ENCODE peak calls at places on chromosomes 16 and 17, in four cellular contexts. K is ovary, Z is AG10803, G is WERI-Rb-1. T is an unnamed sample.

GRCh38 chr16:50499254-50499653 is 48.9 kb upstream of the NKD1 start:
- DNase-seq in G (no peak), Z (no peak), K (no peak), T (no peak)

GRCh38 chr16:1565083-1565805 is 31.8 kb downstream of the TMEM204 start:
- DNase-seq in K (no peak), G (no peak), Z (no peak), T (no peak)

GRCh38 chr16:8935989-8936388 is 27.7 kb downstream of the USP7 start:
- DNase-seq in K (no peak), Z (no peak), G (peak; percentile 46), T (no peak)

GRCh38 chr16:2527071-2527783 is 4.0 kb downstream of the CEMP1 start:
- DNase-seq in G (no peak), Z (no peak), K (no peak), T (no peak)

GRCh38 chr16:12536412-12536746 is 267.3 kb downstream of the CPPED1 start:
- DNase-seq in K (no peak), Z (no peak), G (no peak), T (no peak)

GRCh38 chr17:53234138-53234537 is 588.6 kb upstream of the KIF2B start:
- DNase-seq in G (no peak), K (no peak), Z (no peak), T (no peak)

GRCh38 chr16:72666267-72666666 is 381.7 kb downstream of the ZFHX3 start:
- DNase-seq in G (no peak), Z (peak; percentile 11), K (no peak), T (peak; percentile 4)

GRCh38 chr17:60506312-60506711 is 19.7 kb downstream of the APPBP2 start:
- DNase-seq in K (no peak), G (no peak), Z (peak; percentile 48), T (peak; percentile 74)

GRCh38 chr17:47237841-47238240 is 15.8 kb upstream of the ITGB3 start:
- DNase-seq in Z (no peak), K (no peak), G (no peak), T (no peak)

GRCh38 chr17:50817142-50817751 is 18.1 kb upstream of the WFIKKN2 start:
- DNase-seq in Z (no peak), G (peak; percentile 68), K (peak; percentile 82), T (no peak)

GRCh38 chr17:61443475-61443882 is 8.7 kb upstream of the TBX4 start:
- DNase-seq in Z (no peak), K (no peak), G (no peak), T (no peak)

GRCh38 chr17:77857613-77858012 is 100.9 kb upstream of the TNRC6C start:
- DNase-seq in G (no peak), K (no peak), Z (no peak), T (no peak)

GRCh38 chr17:2282297-2282873 is 21.2 kb downstream of the SMG6 start:
- DNase-seq in Z (peak; percentile 93), K (no peak), G (no peak), T (peak; percentile 63)

GRCh38 chr16:90041896-90042473 is 22.7 kb upstream of the DBNDD1 start:
- DNase-seq in G (no peak), K (no peak), Z (no peak), T (no peak)

GRCh38 chr17:45410144-45411091 is 22.3 kb downstream of the ARHGAP27 start:
- DNase-seq in K (no peak), G (no peak), Z (no peak), T (no peak)

GRCh38 chr17:40550608-40551007 is 14.7 kb downstream of the CCR7 start:
- DNase-seq in K (peak; percentile 78), G (peak; percentile 3), Z (peak; percentile 98), T (no peak)

GRCh38 chr16:65071371-65072311 is 50.2 kb downstream of the CDH11 start:
- DNase-seq in K (peak; percentile 63), G (no peak), Z (peak; percentile 28), T (no peak)

GRCh38 chr16:3063617-3064389 is 1.6 kb upstream of the IL32 start:
- DNase-seq in K (no peak), G (no peak), Z (no peak), T (no peak)

GRCh38 chr17:76085731-76086366 is 6.9 kb downstream of the ZACN start:
- DNase-seq in Z (no peak), G (no peak), K (no peak), T (no peak)

GRCh38 chr16:57786632-57787518 is 15.4 kb downstream of the KIFC3 start:
- DNase-seq in K (peak; percentile 81), Z (no peak), G (no peak), T (no peak)

GRCh38 chr16:6428861-6429260 is 903.8 kb upstream of the RBFOX1 start:
- DNase-seq in G (peak; percentile 38), K (no peak), Z (no peak), T (no peak)

GRCh38 chr17:50848691-50849090 is 13.3 kb downstream of the WFIKKN2 start:
- DNase-seq in K (no peak), Z (no peak), G (no peak), T (no peak)

GRCh38 chr16:69610356-69610755 is 44.6 kb downstream of the NFAT5 start:
- DNase-seq in K (no peak), G (no peak), Z (peak; percentile 64), T (no peak)

GRCh38 chr17:67032382-67032781 is 12.0 kb upstream of the CACNG1 start:
- DNase-seq in Z (no peak), G (no peak), K (no peak), T (no peak)

GRCh38 chr16:48300391-48300856 is 53.1 kb upstream of the ABCC11 start:
- DNase-seq in K (no peak), Z (peak; percentile 90), G (no peak), T (peak; percentile 41)

GRCh38 chr16:89171216-89172170 is at the start of gene CDH15:
- DNase-seq in K (peak; percentile 73), G (peak; percentile 94), Z (peak; percentile 78), T (peak; percentile 97)

GRCh38 chr16:83606486-83607030 is 201.2 kb upstream of the HSBP1 start:
- DNase-seq in Z (no peak), K (no peak), G (no peak), T (no peak)

GRCh38 chr17:66272699-66273390 is 29.6 kb upstream of the PRKCA start:
- DNase-seq in Z (peak; percentile 82), K (no peak), G (no peak), T (peak; percentile 48)

GRCh38 chr16:75116081-75116910 is at the start of gene LDHD:
- DNase-seq in G (no peak), Z (peak; percentile 62), K (peak; percentile 84), T (peak; percentile 33)

GRCh38 chr17:77404812-77405581 is 264.2 kb downstream of the SEC14L1 start:
- DNase-seq in G (no peak), Z (peak; percentile 83), K (no peak), T (peak; percentile 69)

GRCh38 chr17:72125742-72126141 is 4.9 kb downstream of the SOX9 start:
- DNase-seq in G (no peak), Z (no peak), K (no peak), T (peak; percentile 66)

GRCh38 chr17:72123964-72124791 is 3.4 kb downstream of the SOX9 start:
- DNase-seq in K (no peak), G (no peak), Z (no peak), T (peak; percentile 24)

GRCh38 chr17:72125226-72125651 is 4.4 kb downstream of the SOX9 start:
- DNase-seq in Z (no peak), K (no peak), G (no peak), T (peak; percentile 63)

GRCh38 chr17:72123496-72123963 is 2.7 kb downstream of the SOX9 start:
- DNase-seq in K (no peak), Z (no peak), G (no peak), T (no peak)

DNA sequence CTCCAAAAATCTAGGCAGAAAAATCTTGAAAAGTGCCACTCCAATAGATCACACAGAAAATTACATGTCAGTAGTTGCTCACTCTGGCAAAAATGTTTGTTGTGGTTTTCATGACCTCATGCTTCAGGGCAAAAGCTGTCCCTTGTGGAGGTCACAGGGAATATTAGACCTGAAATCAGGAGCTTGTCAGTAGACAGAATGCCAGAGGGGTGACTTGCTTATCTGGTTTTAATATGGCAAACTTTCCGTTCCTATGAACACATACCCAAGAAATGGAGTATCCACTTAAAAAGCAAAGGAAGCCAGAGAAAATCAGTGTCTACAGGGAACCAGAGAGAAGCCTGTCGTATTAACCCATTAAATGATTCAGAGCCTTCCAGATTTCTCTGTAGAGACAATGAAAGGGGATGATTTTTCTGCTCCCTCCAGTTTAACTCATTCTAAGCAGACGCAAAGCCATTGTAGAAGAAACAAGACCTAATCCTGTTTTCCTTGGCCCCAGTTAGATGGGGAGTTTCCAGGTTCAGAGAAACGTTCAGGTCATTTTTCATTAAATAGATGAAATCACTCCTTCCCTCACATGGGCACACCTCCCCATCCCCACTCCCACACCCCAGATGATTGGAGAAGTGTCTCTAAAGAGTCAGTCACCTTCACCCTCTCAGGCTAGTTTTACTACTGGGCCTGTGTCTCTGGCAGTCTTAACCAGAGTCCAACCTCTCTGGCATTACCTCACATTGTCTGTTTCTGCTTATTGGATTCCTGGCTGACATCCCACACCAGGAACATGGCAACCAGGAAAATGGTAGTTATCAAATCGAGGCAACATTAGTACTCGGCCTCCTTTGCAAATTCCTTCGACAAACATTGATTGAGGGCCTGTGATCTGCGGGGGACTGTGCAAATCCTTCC is 6.0 kb downstream of the SOX9 start:
- DNase-seq in K (no peak), G (no peak), Z (peak; percentile 78), T (peak; percentile 67)
- TF ChIP-seq CTCF in K (no peak), G (no peak), Z (no peak), T (no peak)

GRCh38 chr17:31318298-31319190 is 2.9 kb downstream of the EVI2A start:
- DNase-seq in Z (peak; percentile 63), G (no peak), K (peak; percentile 66), T (peak; percentile 88)

GRCh38 chr17:31310260-31310659 is 3.6 kb downstream of the EVI2B start:
- DNase-seq in K (no peak), Z (no peak), G (no peak), T (no peak)

GRCh38 chr17:31310877-31311276 is 3.0 kb downstream of the EVI2B start:
- DNase-seq in K (no peak), Z (no peak), G (no peak), T (no peak)

GRCh38 chr17:31314788-31315105 is 893 bp upstream of the EVI2B start:
- DNase-seq in Z (no peak), G (no peak), K (no peak), T (no peak)

GRCh38 chr17:31313982-31314787 is at the start of gene EVI2B:
- DNase-seq in K (no peak), G (no peak), Z (peak; percentile 45), T (peak; percentile 87)
- H3K4me3 ChIP-seq in K (no peak within 1 kb of the TSS), G (no peak within 1 kb of the TSS), Z (no peak within 1 kb of the TSS), T (no peak within 1 kb of the TSS)

DNA sequence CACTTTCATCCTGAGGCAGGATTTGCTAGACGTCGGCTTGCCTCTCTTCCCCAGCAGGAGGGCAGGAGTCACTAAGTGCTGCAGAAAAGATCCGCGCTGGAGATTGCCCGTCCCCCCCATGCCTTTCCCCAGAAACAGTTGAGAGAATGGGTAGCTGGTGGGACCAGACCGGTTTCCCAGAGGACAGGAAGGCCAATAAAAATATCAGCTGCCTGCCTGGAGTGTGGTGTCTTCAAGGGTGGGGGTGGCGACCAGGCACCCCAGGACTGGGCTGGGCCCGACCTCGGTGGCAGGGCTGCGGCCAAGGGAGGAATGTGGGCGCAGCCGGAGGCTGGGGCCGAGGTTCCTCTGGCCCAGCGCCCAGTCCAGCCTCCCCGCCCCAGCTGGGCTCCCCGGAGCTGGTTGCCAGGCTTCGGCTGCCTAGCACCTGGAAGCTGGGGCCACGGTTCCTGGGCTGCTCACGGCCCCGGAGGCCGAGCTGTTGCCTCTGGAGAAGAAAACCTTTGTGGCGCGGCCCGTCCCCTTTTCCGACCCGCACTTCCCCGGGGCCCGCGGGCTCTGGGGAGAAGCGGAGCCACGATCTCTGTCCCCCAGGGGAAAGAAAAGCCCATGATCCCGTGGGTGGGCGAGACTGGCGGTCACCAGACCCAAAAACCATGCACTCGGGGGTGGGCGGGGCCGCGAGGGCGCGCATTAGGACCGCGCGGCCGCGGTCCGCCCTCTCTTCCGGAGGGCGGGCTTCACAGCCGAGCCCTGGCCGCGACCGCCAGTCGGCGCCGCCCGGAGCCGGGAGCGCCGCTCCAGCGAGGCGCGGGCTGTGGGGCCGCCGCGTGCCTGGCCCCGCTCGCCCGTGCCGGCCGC is at the start of gene TRAF4:
- DNase-seq in Z (peak; percentile 92), G (peak; percentile 81), K (peak; percentile 87), T (peak; percentile 82)
- TF ChIP-seq CTCF in Z (peak; percentile 28), G (peak; percentile 15), K (no peak), T (peak; percentile 29)

GRCh38 chr17:75077072-75077489 is 10.7 kb upstream of the SLC16A5 start:
- DNase-seq in K (no peak), Z (no peak), G (no peak), T (no peak)
- H3K4me3 ChIP-seq in K (peak overlapping the region; percentile 39), Z (no peak overlapping the region), G (no peak overlapping the region), T (no peak overlapping the region)